ENCODE peak calls at places on chromosomes 7 and 10, in four cellular contexts. X is activated T-helper 1 cell treated with anti-CD3 and anti-CD28 coated beads, Interleukin-12 subunit alpha, Interleukin-12 subunit beta, Interleukin-2, Interleukin-4 antibody, amounts not matched to agents 30 ng/mL and 10 ng/mL and 1 ng/mL, durations not matched to agents 14 hours and 24 hours and 36 hours; L is naive B cell; I is astrocyte. K is an unnamed sample.

GRCh38 chr7:67348171-67348570 is 351.5 kb downstream of the TYW1 start:
- DNase-seq in X (no peak), I (no peak), L (no peak), K (no peak)

GRCh38 chr10:131418686-131419085 is 107.2 kb upstream of the TCERG1L start:
- DNase-seq in I (no peak), L (no peak), X (no peak), K (no peak)

GRCh38 chr10:92691591-92692084 is 1.9 kb downstream of the HHEX start:
- DNase-seq in X (no peak), I (no peak), L (peak), K (no peak)

GRCh38 chr7:30694218-30694745 is 12.0 kb upstream of the CRHR2 start:
- DNase-seq in L (no peak), X (no peak), I (no peak), K (no peak)

GRCh38 chr7:154571772-154572171 is 431.2 kb downstream of the PAXIP1 start:
- DNase-seq in I (no peak), L (no peak), X (no peak), K (no peak)

GRCh38 chr7:15924910-15925309 is 238.4 kb upstream of the MEOX2 start:
- DNase-seq in L (no peak), X (no peak), I (no peak), K (no peak)

GRCh38 chr7:138247081-138247480 is 170.8 kb downstream of the AKR1D1 start:
- DNase-seq in X (no peak), I (no peak), L (no peak), K (no peak)

GRCh38 chr10:122298598-122299301 is 27.7 kb downstream of the BTBD16 start:
- DNase-seq in X (peak), I (peak), L (peak), K (peak)

GRCh38 chr7:47297120-47297519 is 284.8 kb downstream of the TNS3 start:
- DNase-seq in X (no peak), L (no peak), I (no peak), K (no peak)

GRCh38 chr7:5692112-5692844 is 89.2 kb downstream of the RNF216 start:
- DNase-seq in L (no peak), I (peak), X (no peak), K (peak)

GRCh38 chr7:2040201-2040892 is 192.4 kb downstream of the MAD1L1 start:
- DNase-seq in L (no peak), X (no peak), I (no peak), K (no peak)

GRCh38 chr10:30028452-30029045 is 30.8 kb downstream of the JCAD start:
- DNase-seq in I (no peak), X (no peak), L (no peak), K (no peak)

GRCh38 chr10:22666287-22667092 is 47.9 kb downstream of the PIP4K2A start:
- DNase-seq in X (peak), L (peak), I (no peak), K (no peak)